ENCODE peak calls at places on chromosomes 5 and 9, in seven cellular contexts. M, I, Z, E, X, F and O are unnamed samples.

GRCh38 chr5:136309376-136309775 is 56.0 kb downstream of the TRPC7 start:
- DNase-seq in M (no peak), I (no peak), Z (no peak), E (no peak), X (no peak), F (no peak), O (no peak)

GRCh38 chr9:98228392-98229089 is 26.9 kb downstream of the TBC1D2 start:
- DNase-seq in M (no peak), I (no peak), Z (no peak), E (no peak), X (no peak), F (peak; percentile 77), O (no peak)

GRCh38 chr9:33234511-33235467 is 5.2 kb upstream of the SPINK4 start:
- DNase-seq in M (no peak), I (no peak), Z (no peak), E (no peak), X (no peak), F (no peak), O (no peak)

GRCh38 chr5:167916706-167917105 is 374.7 kb upstream of the WWC1 start:
- DNase-seq in M (no peak), I (no peak), Z (no peak), E (no peak), X (no peak), F (no peak), O (no peak)

GRCh38 chr5:87303324-87303723 is 35.6 kb downstream of the RASA1 start:
- DNase-seq in M (no peak), I (no peak), Z (no peak), E (no peak), X (no peak), F (no peak), O (no peak)

GRCh38 chr5:85010014-85010562 is 625.4 kb upstream of the EDIL3 start:
- DNase-seq in M (no peak), I (no peak), Z (no peak), E (no peak), X (no peak), F (no peak), O (no peak)

GRCh38 chr9:114811969-114812636 is 6.3 kb upstream of the TNFSF15 start:
- DNase-seq in M (no peak), I (no peak), Z (no peak), E (no peak), X (no peak), F (no peak), O (no peak)

GRCh38 chr9:137070201-137070905 is at the start of gene SAPCD2:
- DNase-seq in M (peak; percentile 84), I (peak; percentile 95), Z (peak; percentile 83), E (peak; percentile 94), X (no peak), F (peak; percentile 88), O (no peak)

GRCh38 chr5:67361932-67362729 is 165.5 kb upstream of the CD180 start:
- DNase-seq in M (no peak), I (peak; percentile 49), Z (no peak), E (no peak), X (no peak), F (no peak), O (no peak)

GRCh38 chr5:60365001-60365400 is 335.0 kb downstream of the DEPDC1B start:
- DNase-seq in M (no peak), I (no peak), Z (no peak), E (no peak), X (no peak), F (no peak), O (no peak)

GRCh38 chr5:8633706-8634105 is 764.8 kb downstream of the MTRR start:
- DNase-seq in M (no peak), I (no peak), Z (no peak), E (no peak), X (no peak), F (no peak), O (no peak)

GRCh38 chr9:99075246-99075912 is 29.5 kb upstream of the TGFBR1 start:
- DNase-seq in M (no peak), I (no peak), Z (no peak), E (peak; percentile 83), X (no peak), F (no peak), O (no peak)

GRCh38 chr5:135266975-135267374 is 132.1 kb downstream of the MACROH2A1 start:
- DNase-seq in M (no peak), I (no peak), Z (no peak), E (no peak), X (no peak), F (no peak), O (no peak)

GRCh38 chr5:42951169-42951846 is 88.8 kb downstream of the ANXA2R start:
- DNase-seq in M (no peak), I (peak; percentile 45), Z (no peak), E (no peak), X (peak; percentile 13), F (no peak), O (no peak)

GRCh38 chr5:75053286-75054109 is 1.1 kb upstream of the GCNT4 start:
- DNase-seq in M (peak; percentile 70), I (peak; percentile 78), Z (no peak), E (no peak), X (no peak), F (peak; percentile 16), O (no peak)

GRCh38 chr5:95134326-95134725 is 150.6 kb downstream of the MCTP1 start:
- DNase-seq in M (no peak), I (no peak), Z (no peak), E (no peak), X (no peak), F (no peak), O (no peak)

GRCh38 chr5:42992035-42992570 is 48.0 kb downstream of the ANXA2R start:
- DNase-seq in M (peak; percentile 73), I (peak; percentile 26), Z (peak; percentile 42), E (peak; percentile 25), X (no peak), F (peak; percentile 71), O (no peak)

GRCh38 chr5:109516385-109516784 is 106.6 kb upstream of the PJA2 start:
- DNase-seq in M (no peak), I (no peak), Z (no peak), E (no peak), X (no peak), F (no peak), O (no peak)

GRCh38 chr5:63570752-63571151 is 391.5 kb downstream of the HTR1A start:
- DNase-seq in M (no peak), I (peak; percentile 3), Z (no peak), E (no peak), X (no peak), F (no peak), O (no peak)

GRCh38 chr5:165334186-165334585 is 1828.8 kb downstream of the MAT2B start:
- DNase-seq in M (no peak), I (no peak), Z (no peak), E (no peak), X (no peak), F (no peak), O (no peak)

GRCh38 chr9:16328349-16328748 is 542.1 kb downstream of the BNC2 start:
- DNase-seq in M (no peak), I (no peak), Z (no peak), E (no peak), X (no peak), F (no peak), O (no peak)

DNA sequence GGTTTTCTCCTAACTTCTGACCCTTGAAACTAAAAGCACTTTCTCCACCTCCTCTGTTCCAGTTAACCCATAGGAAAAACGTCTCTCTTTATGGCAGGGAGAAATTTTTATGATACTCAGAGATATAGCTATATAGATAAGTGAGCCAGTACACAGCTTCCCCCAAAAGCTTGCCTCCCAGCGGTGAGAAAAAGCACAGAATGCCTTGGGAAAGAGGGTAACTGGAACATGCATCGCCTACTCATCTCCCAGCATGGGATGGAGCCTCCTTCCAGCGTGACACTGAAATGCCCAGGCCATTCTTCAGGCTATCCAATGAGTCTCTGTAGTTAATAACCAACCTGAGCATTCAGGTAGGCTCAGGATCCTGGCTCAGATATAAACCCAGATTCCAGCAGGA is 963.1 kb upstream of the DMAC1 start:
- DNase-seq in M (no peak), I (no peak), Z (no peak), E (no peak), X (no peak), F (no peak), O (no peak)
- TF ChIP-seq CTCF in M (peak; percentile 52), I (no peak), Z (no peak), E (no peak), X (no peak), F (no peak), O (no peak)

GRCh38 chr9:684950-685340 is 156.6 kb upstream of the DMRT1 start:
- DNase-seq in M (no peak), I (no peak), Z (no peak), E (no peak), X (no peak), F (peak; percentile 59), O (no peak)
- H3K27ac ChIP-seq in M (no peak overlapping the region), I (peak overlapping the region; percentile 91), Z (no peak overlapping the region), E (no peak overlapping the region), X (no peak overlapping the region), F (peak overlapping the region; percentile 94), O (no peak overlapping the region)

DNA sequence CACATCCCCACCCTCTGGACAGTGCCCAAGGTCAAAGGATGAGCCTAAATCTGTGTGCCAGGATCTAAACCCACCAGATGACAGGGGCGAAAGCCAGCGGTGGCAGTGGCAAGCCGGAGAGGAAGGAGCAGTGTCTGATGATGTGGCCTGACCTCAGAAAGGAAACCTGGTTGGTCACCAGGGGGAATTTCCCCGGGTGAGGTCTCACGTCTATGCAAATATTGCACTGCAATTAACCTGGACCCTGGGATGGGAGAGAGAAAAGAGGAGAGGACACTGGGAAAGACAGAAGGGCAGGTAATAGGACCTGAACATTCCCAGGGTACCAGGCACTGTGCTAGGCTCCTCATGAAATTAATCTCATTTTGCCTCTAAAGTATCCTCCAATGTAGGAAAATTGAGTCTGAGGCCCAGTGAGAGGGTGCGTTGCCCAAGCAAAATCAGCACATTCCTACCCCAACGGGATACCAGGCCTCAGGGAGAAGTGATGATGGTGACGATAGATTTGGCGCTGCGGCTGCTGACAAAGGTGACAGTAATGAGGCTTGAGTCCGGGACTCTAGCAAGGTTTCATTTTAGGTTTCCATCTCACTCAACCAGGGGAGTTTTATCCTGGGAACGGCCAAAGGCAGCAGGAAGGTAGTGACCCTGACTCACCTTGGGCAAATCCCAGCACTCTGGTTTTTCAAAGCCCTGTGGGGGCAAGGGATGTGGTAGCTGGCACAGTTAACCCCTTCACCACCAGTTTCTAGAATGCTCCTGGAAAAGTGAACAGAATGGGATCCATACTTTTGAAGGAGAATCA is 13.4 kb upstream of the TNIP1 start:
- DNase-seq in M (no peak), I (no peak), Z (no peak), E (no peak), X (no peak), F (no peak), O (no peak)
- TF ChIP-seq SIN3A in M (no peak), I (no peak), Z (no peak), E (no peak), X (no peak), F (no peak), O (no peak)

DNA sequence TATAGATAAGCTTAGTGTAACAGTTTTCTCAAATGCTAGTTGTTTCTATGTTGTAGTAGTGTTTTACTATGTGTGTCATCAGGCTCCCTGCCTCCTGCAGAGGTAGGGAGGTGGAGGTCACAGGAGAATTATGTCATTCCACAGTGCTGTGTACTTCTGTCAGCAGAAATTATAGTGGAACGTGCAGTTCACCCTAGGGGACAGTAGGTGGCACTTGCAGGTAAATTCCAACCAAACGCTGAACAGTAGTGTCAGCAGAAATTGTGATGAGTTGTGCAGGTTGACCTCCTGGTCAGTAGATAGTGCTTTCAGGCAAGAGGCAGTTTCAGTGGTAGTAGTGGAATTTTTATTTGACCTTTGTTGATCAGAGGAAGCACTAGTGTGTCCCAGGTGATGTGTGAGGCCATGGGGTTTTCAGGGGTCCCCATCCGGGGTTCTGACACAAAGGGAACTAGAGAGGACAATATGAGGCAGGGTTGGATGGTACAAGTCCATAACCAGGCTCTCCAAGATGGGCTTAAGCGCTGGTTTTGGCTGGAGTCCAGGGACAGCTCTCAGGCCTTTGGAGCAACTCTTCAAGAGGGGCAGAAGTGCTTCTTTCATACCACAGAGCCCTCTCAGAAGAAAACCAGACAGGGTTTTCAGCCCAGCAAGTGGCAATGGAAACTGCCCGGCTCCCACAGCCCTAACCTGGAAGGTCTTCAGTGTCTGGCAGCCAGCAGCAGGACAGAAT is 402.9 kb downstream of the CYLC2 start:
- DNase-seq in M (peak; percentile 60), I (peak; percentile 30), Z (peak; percentile 7), E (peak; percentile 7), X (no peak), F (peak; percentile 51), O (peak; percentile 10)
- TF ChIP-seq CTCF in M (peak; percentile 88), I (peak; percentile 67), Z (peak; percentile 33), E (peak; percentile 41), X (peak; percentile 72), F (peak; percentile 72), O (peak; percentile 56)